ENCODE peak calls at places on chromosomes 16 and 17, in ten cellular contexts. B, C, D, N, Z, O, Q, R, E and T are unnamed samples.

GRCh38 chr17:4497101-4497824 is 1.4 kb upstream of the SPNS2 start:
- DNase-seq in Q (no peak), O (no peak), N (no peak), E (no peak), C (no peak), D (no peak), Z (no peak), B (no peak), R (peak; percentile 50), T (no peak)

GRCh38 chr17:57782051-57782490 is 37.0 kb upstream of the CCDC182 start:
- DNase-seq in C (no peak), D (no peak), Z (no peak), Q (no peak), R (peak; percentile 24), N (no peak), E (no peak), O (no peak), B (peak; percentile 20), T (no peak)

GRCh38 chr16:28264656-28265055 is 27.7 kb upstream of the SBK1 start:
- DNase-seq in Q (no peak), C (no peak), O (no peak), B (no peak), Z (no peak), R (peak; percentile 30), E (no peak), D (no peak), N (no peak), T (no peak)

GRCh38 chr16:53780051-53780450 is 76.1 kb downstream of the FTO start:
- DNase-seq in N (no peak), C (no peak), D (no peak), R (no peak), Z (peak; percentile 88), E (no peak), O (no peak), B (no peak), Q (no peak), T (no peak)

GRCh38 chr16:22093952-22094351 is 1.6 kb downstream of the VWA3A start:
- DNase-seq in C (no peak), Q (no peak), E (no peak), N (no peak), B (peak; percentile 16), Z (no peak), R (no peak), D (no peak), O (no peak), T (no peak)

GRCh38 chr16:84294196-84295142 is at the start of gene WFDC1:
- DNase-seq in Z (no peak), Q (peak; percentile 13), B (peak; percentile 37), D (no peak), O (no peak), E (no peak), C (no peak), R (peak; percentile 44), N (no peak), T (no peak)

GRCh38 chr16:20763461-20764232 is at the start of gene ACSM3:
- DNase-seq in N (peak; percentile 69), E (peak; percentile 52), C (no peak), Q (peak; percentile 76), O (peak; percentile 81), B (peak; percentile 52), D (peak; percentile 52), R (peak; percentile 58), Z (peak; percentile 92), T (peak; percentile 58)

GRCh38 chr17:77002103-77003045 is 134.2 kb downstream of the MGAT5B start:
- DNase-seq in Q (peak; percentile 38), D (no peak), N (no peak), B (peak; percentile 89), C (no peak), O (no peak), R (no peak), E (no peak), Z (no peak), T (no peak)

GRCh38 chr17:13931752-13932477 is 137.4 kb upstream of the COX10 start:
- DNase-seq in R (peak; percentile 51), Z (no peak), N (peak; percentile 75), O (peak; percentile 86), D (no peak), C (no peak), B (no peak), E (no peak), Q (peak; percentile 84), T (no peak)

GRCh38 chr17:72535346-72535745 is 414.5 kb downstream of the SOX9 start:
- DNase-seq in O (no peak), B (no peak), C (no peak), Z (no peak), R (no peak), N (no peak), Q (no peak), E (no peak), D (no peak), T (no peak)

GRCh38 chr16:27819356-27819755 is 244.2 kb downstream of the GSG1L start:
- DNase-seq in C (no peak), Q (no peak), N (no peak), D (no peak), E (no peak), Z (no peak), O (no peak), R (no peak), B (no peak), T (no peak)

GRCh38 chr17:1542316-1542715 is 20.3 kb downstream of the PITPNA start:
- DNase-seq in C (no peak), B (no peak), R (no peak), Z (no peak), D (no peak), N (no peak), E (no peak), Q (no peak), O (no peak), T (no peak)

GRCh38 chr16:84851192-84852127 is 31.7 kb downstream of the CRISPLD2 start:
- DNase-seq in R (no peak), O (peak; percentile 59), B (no peak), C (no peak), Q (peak; percentile 77), E (no peak), N (peak; percentile 74), D (no peak), Z (peak; percentile 93), T (no peak)

GRCh38 chr16:66872524-66872923 is 7.8 kb upstream of the PDP2 start:
- DNase-seq in O (no peak), Z (no peak), D (no peak), N (no peak), R (no peak), B (no peak), C (no peak), Q (no peak), E (no peak), T (no peak)

GRCh38 chr17:40168262-40168832 is 8.9 kb upstream of the RAPGEFL1 start:
- DNase-seq in R (peak; percentile 57), Z (peak; percentile 88), C (no peak), Q (peak; percentile 85), D (no peak), O (no peak), E (peak; percentile 16), B (peak; percentile 77), N (peak; percentile 51), T (peak; percentile 29)

GRCh38 chr17:22463110-22463850 is 771.0 kb downstream of the KCNJ18 start:
- DNase-seq in B (no peak), C (no peak), Q (no peak), O (no peak), R (no peak), N (no peak), D (no peak), E (no peak), Z (peak; percentile 41), T (no peak)

GRCh38 chr17:81987161-81987770 is 9.8 kb downstream of the ASPSCR1 start:
- DNase-seq in C (no peak), Z (no peak), Q (no peak), R (no peak), N (no peak), B (no peak), D (no peak), E (no peak), O (no peak), T (no peak)

GRCh38 chr17:14316131-14316854 is 15.4 kb downstream of the HS3ST3B1 start:
- DNase-seq in B (peak; percentile 26), Q (no peak), R (no peak), Z (no peak), D (no peak), N (no peak), O (no peak), C (no peak), E (no peak), T (peak; percentile 21)

GRCh38 chr17:78774956-78775571 is 7.0 kb downstream of the CYTH1 start:
- DNase-seq in R (no peak), O (no peak), N (no peak), Q (peak; percentile 34), D (peak; percentile 61), Z (no peak), B (no peak), C (no peak), E (peak; percentile 30), T (peak; percentile 66)

GRCh38 chr17:34400301-34400931 is 37.4 kb upstream of the CCL1 start:
- DNase-seq in B (no peak), R (no peak), E (no peak), N (no peak), Q (no peak), O (no peak), D (no peak), Z (no peak), C (no peak), T (no peak)

GRCh38 chr16:20175358-20175757 is 101.7 kb upstream of the GPR139 start:
- DNase-seq in O (no peak), R (no peak), Q (no peak), B (no peak), N (no peak), C (no peak), E (no peak), Z (no peak), D (no peak), T (no peak)

GRCh38 chr17:14866266-14866665 is 398.9 kb downstream of the PMP22 start:
- DNase-seq in Z (no peak), C (no peak), R (no peak), Q (peak; percentile 5), N (no peak), O (no peak), B (no peak), D (no peak), E (no peak), T (no peak)

GRCh38 chr17:70158180-70158579 is 11.2 kb upstream of the KCNJ2 start:
- DNase-seq in E (no peak), C (no peak), O (no peak), D (no peak), N (no peak), Z (no peak), R (no peak), Q (no peak), B (no peak), T (no peak)

GRCh38 chr17:82846061-82846691 is 6.4 kb upstream of the ZNF750 start:
- DNase-seq in Q (no peak), B (no peak), D (no peak), N (no peak), Z (no peak), O (peak; percentile 29), C (no peak), E (no peak), R (peak; percentile 41), T (no peak)

GRCh38 chr16:49592507-49593422 is 219.2 kb downstream of the C16orf78 start:
- DNase-seq in C (peak; percentile 45), R (peak; percentile 30), D (peak; percentile 14), B (peak; percentile 63), E (peak; percentile 16), Q (peak; percentile 51), O (no peak), N (no peak), Z (peak; percentile 26), T (peak; percentile 42)

GRCh38 chr17:71203953-71204352 is 916.9 kb upstream of the SOX9 start:
- DNase-seq in C (no peak), Z (no peak), Q (no peak), E (no peak), R (no peak), N (no peak), D (no peak), B (no peak), O (no peak), T (no peak)

GRCh38 chr17:27542841-27543463 is 86.7 kb downstream of the KSR1 start:
- DNase-seq in C (no peak), B (no peak), E (no peak), Q (no peak), Z (no peak), O (no peak), N (no peak), R (no peak), D (no peak), T (no peak)

GRCh38 chr16:81779540-81780320 is 639 bp downstream of the PLCG2 start:
- DNase-seq in B (peak; percentile 33), Z (peak; percentile 44), O (peak; percentile 67), Q (no peak), D (no peak), E (no peak), N (no peak), C (peak; percentile 13), R (peak; percentile 38), T (no peak)